ENCODE peak calls at places on chromosomes 3 and 15, in ten cellular contexts. E, D, P, I, F, L, M, V, J and S are unnamed samples. For H3K36me3, the result is how much of the 10 kb centered on the place peaks cover.

GRCh38 chr3:187767266-187768032 is 22.2 kb upstream of the BCL6 start:
- DNase-seq in E (no peak), D (no peak), P (no peak), I (no peak), F (no peak), L (no peak), M (no peak), V (peak), J (no peak), S (no peak)

GRCh38 chr3:151191095-151191494 is 11.9 kb downstream of the GPR171 start:
- DNase-seq in E (no peak), D (no peak), P (no peak), I (no peak), F (no peak), L (no peak), M (no peak), V (no peak), J (no peak), S (no peak)

GRCh38 chr15:101175396-101175795 is 76.5 kb downstream of the CHSY1 start:
- DNase-seq in E (no peak), D (no peak), P (no peak), I (no peak), F (no peak), L (peak), M (no peak), V (no peak), J (no peak), S (no peak)

GRCh38 chr3:16482770-16483531 is 30.5 kb downstream of the RFTN1 start:
- DNase-seq in E (peak), D (peak), P (no peak), I (peak), F (no peak), L (no peak), M (no peak), V (peak), J (no peak), S (no peak)

GRCh38 chr3:127593187-127593586 is 2.7 kb upstream of the TPRA1 start:
- DNase-seq in E (no peak), D (no peak), P (no peak), I (no peak), F (no peak), L (no peak), M (peak), V (no peak), J (no peak), S (no peak)

GRCh38 chr3:127820221-127820870 is 2.0 kb downstream of the MGLL start:
- DNase-seq in E (no peak), D (no peak), P (peak), I (no peak), F (no peak), L (no peak), M (no peak), V (peak), J (no peak), S (no peak)

GRCh38 chr15:96330064-96330449 is 443 bp upstream of the NR2F2 start:
- DNase-seq in E (peak), D (no peak), P (no peak), I (no peak), F (no peak), L (peak), M (no peak), V (peak), J (peak), S (no peak)

GRCh38 chr3:186800285-186800684 is 6.0 kb downstream of the RFC4 start:
- DNase-seq in E (no peak), D (no peak), P (no peak), I (no peak), F (no peak), L (no peak), M (no peak), V (no peak), J (no peak), S (no peak)

GRCh38 chr15:73270366-73271097 is 98.2 kb downstream of the HCN4 start:
- DNase-seq in E (no peak), D (no peak), P (no peak), I (no peak), F (no peak), L (no peak), M (no peak), V (no peak), J (no peak), S (no peak)

GRCh38 chr3:113948015-113948917 is 453 bp downstream of the ZDHHC23 start:
- DNase-seq in E (peak), D (peak), P (peak), I (peak), F (no peak), L (no peak), M (no peak), V (no peak), J (peak), S (no peak)

GRCh38 chr3:150544040-150544439 is 2.3 kb downstream of the SERP1 start:
- DNase-seq in E (no peak), D (no peak), P (no peak), I (no peak), F (no peak), L (no peak), M (no peak), V (peak), J (no peak), S (no peak)

GRCh38 chr15:63633312-63633711 is 36.1 kb downstream of the FBXL22 start:
- DNase-seq in E (no peak), D (no peak), P (no peak), I (no peak), F (no peak), L (no peak), M (no peak), V (no peak), J (no peak), S (no peak)
- H3K36me3 ChIP-seq in E (half or more), D (half or more), P (half or more), I (half or more), F (under half), L (half or more), M (half or more), V (under half), J (under half), S (half or more)

GRCh38 chr15:75637245-75638009 is 2.6 kb downstream of the IMP3 start:
- DNase-seq in E (no peak), D (no peak), P (no peak), I (no peak), F (no peak), L (no peak), M (no peak), V (no peak), J (no peak), S (no peak)
- H3K36me3 ChIP-seq in E (under half), D (under half), P (under half), I (under half), F (under half), L (under half), M (under half), V (under half), J (under half), S (under half)

DNA sequence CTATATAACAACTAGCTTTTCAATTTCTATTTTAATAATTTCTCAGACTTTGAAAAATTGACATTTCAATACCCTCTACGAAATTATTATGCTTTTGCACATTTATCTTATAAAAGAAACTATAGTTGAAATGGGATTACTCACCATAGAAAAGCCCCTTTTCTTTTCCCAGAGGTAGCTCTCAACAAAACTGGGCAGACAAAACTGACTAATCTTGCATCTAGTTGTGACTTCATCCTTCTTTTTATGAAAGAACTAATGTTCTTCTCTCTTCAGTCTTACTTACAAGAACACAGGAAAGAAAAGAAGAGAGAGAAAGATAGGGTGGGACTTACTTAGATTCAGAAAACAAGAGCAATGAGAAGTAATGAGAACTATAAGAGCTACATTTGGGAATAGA is 61.0 kb downstream of the GPR160 start:
- DNase-seq in E (no peak), D (no peak), P (no peak), I (no peak), F (no peak), L (no peak), M (no peak), V (peak), J (no peak), S (no peak)
- H3K36me3 ChIP-seq in E (half or more), D (half or more), P (half or more), I (half or more), F (under half), L (half or more), M (half or more), V (under half), J (under half), S (half or more)

GRCh38 chr3:52232279-52233107 is 6.5 kb downstream of the TWF2 start:
- DNase-seq in E (no peak), D (no peak), P (peak), I (no peak), F (no peak), L (peak), M (no peak), V (no peak), J (no peak), S (no peak)
- H3K36me3 ChIP-seq in E (half or more), D (half or more), P (half or more), I (under half), F (under half), L (half or more), M (under half), V (half or more), J (under half), S (under half)

GRCh38 chr3:15266510-15267376 is 60.7 kb downstream of the CAPN7 start:
- DNase-seq in E (no peak), D (no peak), P (no peak), I (no peak), F (no peak), L (no peak), M (no peak), V (no peak), J (peak), S (no peak)

GRCh38 chr3:15264486-15264885 is 58.4 kb downstream of the CAPN7 start:
- DNase-seq in E (no peak), D (no peak), P (no peak), I (no peak), F (no peak), L (no peak), M (no peak), V (no peak), J (peak), S (no peak)

GRCh38 chr3:15263926-15264325 is 57.9 kb downstream of the CAPN7 start:
- DNase-seq in E (no peak), D (no peak), P (no peak), I (no peak), F (no peak), L (no peak), M (no peak), V (no peak), J (no peak), S (no peak)

GRCh38 chr3:15267502-15267901 is 61.5 kb downstream of the CAPN7 start:
- DNase-seq in E (no peak), D (no peak), P (no peak), I (no peak), F (no peak), L (no peak), M (no peak), V (no peak), J (peak), S (no peak)

DNA sequence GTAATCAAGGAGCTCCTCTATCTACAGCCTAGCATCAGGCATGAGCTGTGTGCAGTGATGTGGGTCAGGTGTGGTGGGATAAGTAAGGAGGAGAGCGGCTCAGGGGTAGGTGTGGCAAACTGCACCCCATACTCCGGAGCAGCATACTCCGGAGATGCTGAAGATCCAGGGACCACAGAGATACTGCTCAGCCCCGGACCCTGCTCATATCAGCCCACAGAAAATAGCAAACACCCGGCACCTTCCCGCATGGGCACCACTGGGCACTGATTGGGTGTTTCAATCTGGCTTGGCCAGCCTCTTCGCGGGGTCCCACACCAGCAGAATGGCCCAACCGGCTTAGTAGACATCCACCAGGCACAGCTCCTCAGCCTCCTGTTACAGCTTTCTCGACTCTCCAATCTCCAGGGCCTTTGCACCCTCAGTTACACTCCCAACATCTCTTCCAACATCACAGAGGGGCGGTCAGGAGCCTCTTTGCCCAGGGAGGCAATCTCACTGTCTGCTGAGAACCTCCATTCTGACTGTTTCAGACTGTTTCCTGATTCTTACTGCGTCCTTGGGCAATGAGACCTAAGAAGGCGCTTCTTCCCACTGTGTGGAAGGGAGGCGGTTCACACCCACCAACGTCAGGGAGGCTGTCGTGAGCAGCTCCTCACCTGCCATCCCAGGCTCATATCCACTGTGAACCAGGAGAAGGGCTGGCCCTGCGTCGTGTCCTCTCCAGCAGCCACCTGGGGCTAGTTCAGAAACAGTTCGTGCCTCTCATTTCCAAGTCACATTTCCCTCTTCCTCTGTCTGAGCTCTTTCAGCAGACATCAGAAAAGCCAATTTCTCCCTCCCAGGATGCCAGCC is 59.8 kb downstream of the CAPN7 start:
- DNase-seq in E (no peak), D (no peak), P (no peak), I (no peak), F (no peak), L (no peak), M (no peak), V (no peak), J (peak), S (no peak)
- H3K36me3 ChIP-seq in E (under half), D (under half), P (under half), I (under half), F (under half), L (under half), M (under half), V (under half), J (under half), S (under half)

GRCh38 chr15:70318996-70319465 is 221.3 kb upstream of the TLE3 start:
- DNase-seq in E (no peak), D (no peak), P (peak), I (no peak), F (peak), L (no peak), M (no peak), V (peak), J (peak), S (no peak)
- H3K36me3 ChIP-seq in E (under half), D (under half), P (under half), I (under half), F (under half), L (under half), M (under half), V (under half), J (under half), S (under half)

GRCh38 chr3:196398782-196399181 is 33.4 kb downstream of the UBXN7 start:
- DNase-seq in E (no peak), D (no peak), P (no peak), I (no peak), F (no peak), L (no peak), M (no peak), V (no peak), J (no peak), S (no peak)
- H3K36me3 ChIP-seq in E (half or more), D (under half), P (half or more), I (under half), F (under half), L (under half), M (under half), V (under half), J (under half), S (under half)

DNA sequence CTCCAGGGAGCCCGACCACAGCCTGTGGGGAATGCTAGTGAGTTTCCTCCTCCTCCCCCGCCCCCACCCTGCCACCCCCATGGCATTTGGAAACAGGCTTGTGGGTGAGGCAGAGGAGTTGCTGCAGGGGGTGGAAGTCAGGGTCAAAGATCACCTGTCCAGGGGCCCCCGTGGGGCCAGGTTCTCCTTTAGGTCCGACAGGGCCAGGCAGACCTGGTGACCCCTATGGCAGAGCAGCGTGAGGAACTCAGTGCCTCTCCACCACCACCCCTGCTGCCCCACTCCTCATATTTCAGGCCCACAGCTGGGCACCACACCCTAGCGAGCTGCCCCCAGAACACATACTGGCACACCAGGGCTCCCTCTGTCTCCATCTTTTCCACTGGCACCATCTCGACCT is 8.9 kb upstream of the UCN2 start:
- DNase-seq in E (no peak), D (no peak), P (no peak), I (no peak), F (no peak), L (no peak), M (no peak), V (no peak), J (no peak), S (no peak)
- H3K36me3 ChIP-seq in E (under half), D (under half), P (under half), I (under half), F (under half), L (half or more), M (under half), V (half or more), J (under half), S (under half)

GRCh38 chr3:59908280-59908679 is 858.5 kb upstream of the CFAP20DC start:
- DNase-seq in E (no peak), D (no peak), P (no peak), I (no peak), F (no peak), L (no peak), M (no peak), V (no peak), J (no peak), S (no peak)
- H3K36me3 ChIP-seq in E (under half), D (under half), P (under half), I (under half), F (under half), L (under half), M (under half), V (under half), J (under half), S (under half)